ENCODE peak calls at places on chromosomes 5 and 9, in seven cellular contexts. Y, I, D, L, R, H and W are unnamed samples.

GRCh38 chr5:72845889-72846288 is 29.4 kb downstream of the TNPO1 start:
- DNase-seq in Y (no peak), R (no peak), D (no peak), H (no peak), L (no peak), I (no peak), W (no peak)

GRCh38 chr5:131999991-132000490 is 11.4 kb downstream of the ACSL6 start:
- DNase-seq in D (no peak), L (no peak), I (no peak), Y (no peak), H (no peak), R (no peak), W (no peak)

GRCh38 chr5:167626341-167627118 is 664.9 kb upstream of the WWC1 start:
- DNase-seq in H (no peak), D (no peak), Y (no peak), L (no peak), I (no peak), R (no peak), W (no peak)

GRCh38 chr9:113390192-113390960 is 10.7 kb downstream of the ALAD start:
- DNase-seq in R (no peak), H (no peak), Y (no peak), L (no peak), I (no peak), D (no peak), W (no peak)

GRCh38 chr5:122713026-122713425 is 61.9 kb upstream of the SNX2 start:
- DNase-seq in I (no peak), R (no peak), Y (no peak), H (peak), L (no peak), D (no peak), W (no peak)

GRCh38 chr5:27403248-27403882 is 365.0 kb upstream of the CDH9 start:
- DNase-seq in H (no peak), I (no peak), R (no peak), D (no peak), L (no peak), Y (peak), W (peak)

GRCh38 chr5:142722146-142722545 is 36.3 kb upstream of the FGF1 start:
- DNase-seq in D (no peak), R (no peak), H (no peak), I (no peak), L (no peak), Y (peak), W (no peak)

GRCh38 chr9:94900222-94901018 is 173.9 kb downstream of the AOPEP start:
- DNase-seq in Y (no peak), L (no peak), D (peak), H (peak), R (no peak), I (no peak), W (peak)

GRCh38 chr9:98039474-98040072 is 17.0 kb upstream of the NANS start:
- DNase-seq in H (no peak), Y (no peak), L (no peak), D (no peak), I (no peak), R (no peak), W (no peak)

GRCh38 chr5:52808316-52808901 is 20.7 kb downstream of the ITGA1 start:
- DNase-seq in I (no peak), R (no peak), Y (no peak), H (no peak), L (no peak), D (no peak), W (no peak)

GRCh38 chr5:115820846-115821245 is 4.4 kb upstream of the CDO1 start:
- DNase-seq in Y (no peak), I (no peak), D (no peak), R (no peak), L (no peak), H (no peak), W (no peak)

GRCh38 chr5:59785701-59786100 is 107.8 kb downstream of the PDE4D start:
- DNase-seq in H (no peak), R (no peak), L (no peak), Y (no peak), D (no peak), I (no peak), W (no peak)

GRCh38 chr9:34124923-34125322 is 1.6 kb downstream of the DCAF12 start:
- DNase-seq in R (no peak), D (no peak), I (no peak), Y (no peak), H (peak), L (no peak), W (no peak)

GRCh38 chr5:68467791-68468190 is 252.2 kb downstream of the PIK3R1 start:
- DNase-seq in R (no peak), H (no peak), I (no peak), L (no peak), Y (no peak), D (no peak), W (no peak)

GRCh38 chr9:93451762-93452709 is 551 bp downstream of the FAM120A start:
- DNase-seq in L (peak), I (no peak), H (peak), R (peak), Y (peak), D (peak), W (no peak)

GRCh38 chr9:98191615-98192502 is 578 bp downstream of the CORO2A start:
- DNase-seq in Y (no peak), R (no peak), H (no peak), D (peak), L (peak), I (no peak), W (no peak)

GRCh38 chr5:160506006-160507004 is 84.7 kb downstream of the PTTG1 start:
- DNase-seq in R (peak), H (peak), I (no peak), D (peak), L (no peak), Y (peak), W (no peak)